ENCODE peak calls at places on chromosome 17, in six cellular contexts. B, L, F, E, P and C are unnamed samples.
A peak's percentile ranks its signal among the peaks of the same experiment; 100 is the strongest.

GRCh38 chr17:78442648-78443128 is 64.2 kb downstream of the PGS1 start:
- DNase-seq in F (no peak), P (no peak), E (peak; percentile 31), B (peak; percentile 88), L (no peak), C (no peak)

GRCh38 chr17:42687707-42688275 is 5.5 kb downstream of the CNTNAP1 start:
- DNase-seq in E (no peak), P (no peak), F (no peak), L (no peak), B (no peak), C (no peak)

GRCh38 chr17:33115957-33116680 is 124.5 kb downstream of the SPACA3 start:
- DNase-seq in L (no peak), B (no peak), F (no peak), P (no peak), E (peak; percentile 16), C (no peak)

GRCh38 chr17:9522074-9522473 is 53.5 kb downstream of the STX8 start:
- DNase-seq in P (no peak), B (peak; percentile 62), F (no peak), E (no peak), L (no peak), C (peak; percentile 34)

GRCh38 chr17:77826132-77826873 is 132.2 kb upstream of the TNRC6C start:
- DNase-seq in E (no peak), F (no peak), L (no peak), B (no peak), P (no peak), C (no peak)

GRCh38 chr17:80708497-80708896 is 163.9 kb downstream of the RPTOR start:
- DNase-seq in L (no peak), F (no peak), B (no peak), P (no peak), E (no peak), C (no peak)

GRCh38 chr17:80761421-80761871 is 216.8 kb downstream of the RPTOR start:
- DNase-seq in F (peak; percentile 40), E (no peak), P (peak; percentile 72), B (peak; percentile 88), L (no peak), C (peak; percentile 88)

GRCh38 chr17:74089869-74090464 is 113.5 kb upstream of the RPL38 start:
- DNase-seq in F (peak; percentile 10), L (peak; percentile 9), B (no peak), P (peak; percentile 22), E (no peak), C (no peak)

GRCh38 chr17:73770115-73770848 is 126.0 kb upstream of the SDK2 start:
- DNase-seq in F (no peak), P (no peak), L (no peak), B (peak; percentile 50), E (peak; percentile 87), C (peak; percentile 82)

GRCh38 chr17:81324177-81324905 is 29.2 kb upstream of the SLC38A10 start:
- DNase-seq in P (no peak), F (no peak), E (no peak), L (no peak), B (no peak), C (no peak)

GRCh38 chr17:82846061-82846691 is 6.4 kb upstream of the ZNF750 start:
- DNase-seq in P (no peak), L (no peak), E (no peak), F (no peak), B (no peak), C (no peak)

GRCh38 chr17:76740329-76741118 is 2.6 kb downstream of the MFSD11 start:
- DNase-seq in B (peak; percentile 66), E (no peak), F (no peak), P (no peak), L (no peak), C (no peak)

GRCh38 chr17:40518401-40519088 is 17.1 kb upstream of the TNS4 start:
- DNase-seq in E (peak; percentile 8), F (no peak), L (no peak), B (no peak), P (no peak), C (peak; percentile 89)

GRCh38 chr17:35010093-35010492 is 29.8 kb downstream of the LIG3 start:
- DNase-seq in E (no peak), L (no peak), B (peak; percentile 17), P (no peak), F (no peak), C (no peak)

GRCh38 chr17:76153640-76154039 is 12.6 kb upstream of the FOXJ1 start:
- DNase-seq in P (no peak), B (peak; percentile 12), F (no peak), E (no peak), L (no peak), C (no peak)